ENCODE peak calls at places on chromosome 1, in eight cellular contexts. C is posterior cingulate gyrus; S is GM10248; V is GOT3; W is AG09319; D is T1000; I is OCI-LY7; E is activated T-cell treated with anti-CD3 and anti-CD28 coated beads, Interleukin-2, amount 50 U/mL, for 1 hour. X is an unnamed sample.

GRCh38 chr1:204221271-204221670 is 7.5 kb upstream of the GOLT1A start:
- DNase-seq in S (no peak), D (no peak), W (no peak), I (no peak), E (no peak), C (no peak), V (no peak), X (no peak)

GRCh38 chr1:196609114-196609737 is 986 bp upstream of the KCNT2 start:
- DNase-seq in V (no peak), W (no peak), D (no peak), C (no peak), I (no peak), E (no peak), S (peak), X (no peak)

GRCh38 chr1:117607471-117607870 is 1.6 kb downstream of the TENT5C start:
- DNase-seq in S (no peak), D (no peak), I (peak), W (no peak), C (no peak), E (peak), V (no peak), X (no peak)

GRCh38 chr1:94949681-94950661 is 23.1 kb upstream of the CNN3 start:
- DNase-seq in S (no peak), D (peak), W (no peak), I (no peak), V (no peak), C (no peak), E (no peak), X (no peak)

GRCh38 chr1:10213186-10213585 is 2.8 kb downstream of the KIF1B start:
- DNase-seq in I (no peak), C (no peak), S (no peak), E (no peak), D (no peak), V (no peak), W (no peak), X (no peak)

GRCh38 chr1:178536844-178537371 is 24.0 kb downstream of the TEX35 start:
- DNase-seq in V (no peak), W (peak), E (no peak), S (no peak), C (peak), D (peak), I (no peak), X (peak)

GRCh38 chr1:232123775-232124659 is 497.4 kb downstream of the DISC1 start:
- DNase-seq in E (no peak), C (no peak), D (no peak), V (no peak), S (no peak), I (no peak), W (no peak), X (peak)

GRCh38 chr1:63877021-63877767 is 103.4 kb downstream of the ROR1 start:
- DNase-seq in W (no peak), V (no peak), I (no peak), E (no peak), S (no peak), C (no peak), D (no peak), X (no peak)

GRCh38 chr1:2801535-2802291 is at the start of gene TTC34:
- DNase-seq in I (peak), E (peak), S (peak), C (peak), V (no peak), W (no peak), D (no peak), X (no peak)

GRCh38 chr1:43414634-43415223 is 25.0 kb downstream of the SZT2 start:
- DNase-seq in W (no peak), D (no peak), E (peak), I (peak), C (no peak), V (no peak), S (peak), X (peak)

GRCh38 chr1:150582371-150582770 is 3.0 kb upstream of the MCL1 start:
- DNase-seq in I (no peak), C (no peak), D (no peak), V (no peak), S (no peak), E (no peak), W (no peak), X (no peak)

GRCh38 chr1:86460998-86461397 is 7.7 kb upstream of the CLCA1 start:
- DNase-seq in E (no peak), C (no peak), I (no peak), D (no peak), W (no peak), S (no peak), V (no peak), X (no peak)

GRCh38 chr1:201713093-201713810 is 115.7 kb upstream of the IPO9 start:
- DNase-seq in E (no peak), S (no peak), W (peak), I (no peak), V (peak), D (peak), C (peak), X (peak)

GRCh38 chr1:154797175-154797574 is 72.9 kb downstream of the KCNN3 start:
- DNase-seq in D (no peak), C (no peak), I (no peak), V (no peak), E (no peak), S (no peak), W (no peak), X (no peak)

GRCh38 chr1:10796029-10796944 is at the start of gene CASZ1:
- DNase-seq in W (peak), I (no peak), D (peak), C (peak), V (no peak), S (no peak), E (no peak), X (peak)

GRCh38 chr1:52662645-52663313 is 29.8 kb downstream of the SHISAL2A start:
- DNase-seq in C (no peak), D (peak), V (no peak), S (no peak), W (no peak), I (no peak), E (no peak), X (peak)

GRCh38 chr1:109482796-109483638 is 688 bp upstream of the ATXN7L2 start:
- DNase-seq in D (no peak), V (no peak), W (no peak), E (peak), S (no peak), C (peak), I (peak), X (no peak)

GRCh38 chr1:229209386-229209785 is 61.5 kb upstream of the RAB4A start:
- DNase-seq in E (no peak), D (no peak), S (no peak), C (no peak), I (no peak), W (no peak), V (no peak), X (no peak)

GRCh38 chr1:232472485-232473041 is 157.4 kb downstream of the SIPA1L2 start:
- DNase-seq in C (no peak), E (no peak), V (no peak), W (no peak), D (no peak), S (no peak), I (no peak), X (no peak)

GRCh38 chr1:29655145-29655544 is 418.8 kb downstream of the PTPRU start:
- DNase-seq in I (no peak), V (no peak), C (no peak), D (no peak), S (no peak), W (no peak), E (no peak), X (no peak)

GRCh38 chr1:24486296-24487065 is 16.2 kb upstream of the RCAN3 start:
- DNase-seq in I (peak), C (no peak), S (no peak), V (no peak), E (peak), W (no peak), D (no peak), X (no peak)

GRCh38 chr1:209895709-209896108 is 42.3 kb upstream of the SYT14 start:
- DNase-seq in W (peak), E (no peak), D (no peak), V (no peak), S (no peak), C (no peak), I (no peak), X (peak)

GRCh38 chr1:168665975-168666374 is 63.0 kb downstream of the DPT start:
- DNase-seq in S (no peak), D (no peak), I (no peak), E (no peak), W (no peak), C (no peak), V (no peak), X (no peak)

GRCh38 chr1:61254629-61255323 is 172.4 kb downstream of the NFIA start:
- DNase-seq in S (no peak), D (no peak), W (no peak), I (no peak), E (no peak), C (no peak), V (no peak), X (peak)

GRCh38 chr1:170714938-170715337 is 51.0 kb downstream of the PRRX1 start:
- DNase-seq in C (no peak), I (no peak), W (no peak), D (no peak), V (no peak), S (no peak), E (no peak), X (no peak)

GRCh38 chr1:94602802-94603625 is 61.5 kb upstream of the F3 start:
- DNase-seq in W (no peak), V (no peak), D (no peak), C (no peak), S (no peak), E (no peak), I (no peak), X (peak)

GRCh38 chr1:229408458-229409037 is 25.3 kb downstream of the ACTA1 start:
- DNase-seq in D (no peak), I (no peak), V (no peak), W (no peak), C (peak), E (no peak), S (no peak), X (no peak)

GRCh38 chr1:236605030-236605806 is 902 bp upstream of the HEATR1 start:
- DNase-seq in S (no peak), I (no peak), V (no peak), W (no peak), C (no peak), E (no peak), D (no peak), X (no peak)

GRCh38 chr1:98045211-98046030 is 124.6 kb upstream of the DPYD start:
- DNase-seq in E (peak), W (no peak), I (no peak), V (no peak), C (peak), S (no peak), D (peak), X (no peak)

GRCh38 chr1:107277022-107277421 is 136.2 kb downstream of the NTNG1 start:
- DNase-seq in D (no peak), S (no peak), C (no peak), W (peak), I (peak), E (no peak), V (no peak), X (peak)

GRCh38 chr1:35587736-35588135 is 14.6 kb downstream of the TFAP2E start:
- DNase-seq in S (no peak), V (no peak), C (no peak), W (no peak), D (no peak), I (no peak), E (no peak), X (no peak)

X was measured in MCF 10A.